ENCODE peak calls at places on chromosomes 16 and 17, in nine cellular contexts. One of them, this sample, is unnamed.

GRCh38 chr17:68383443-68384321 is 73.6 kb downstream of the WIPI1 start:
- DNase-seq in right cardiac atrium: no peak
- DNase-seq in CD8-positive, alpha-beta memory T cell: no peak
- DNase-seq in cardiac muscle cell: peak; percentile 95
- DNase-seq in Peyer's patch: no peak
- DNase-seq in pancreas: no peak
- DNase-seq in GM23248: peak; percentile 91
- DNase-seq in ascending aorta: no peak
- DNase-seq in heart left ventricle: no peak
- DNase-seq in this sample: peak; percentile 58

GRCh38 chr17:50258647-50259483 is 15.4 kb upstream of the TMEM92 start:
- DNase-seq in right cardiac atrium: no peak
- DNase-seq in CD8-positive, alpha-beta memory T cell: no peak
- DNase-seq in cardiac muscle cell: peak; percentile 52
- DNase-seq in Peyer's patch: no peak
- DNase-seq in pancreas: no peak
- DNase-seq in GM23248: peak; percentile 92
- DNase-seq in ascending aorta: no peak
- DNase-seq in heart left ventricle: no peak
- DNase-seq in this sample: peak; percentile 80

GRCh38 chr16:11742041-11742535 is 569 bp downstream of the TXNDC11 start:
- DNase-seq in right cardiac atrium: peak; percentile 81
- DNase-seq in CD8-positive, alpha-beta memory T cell: peak; percentile 15
- DNase-seq in cardiac muscle cell: no peak
- DNase-seq in Peyer's patch: peak; percentile 81
- DNase-seq in pancreas: peak; percentile 78
- DNase-seq in GM23248: no peak
- DNase-seq in ascending aorta: no peak
- DNase-seq in heart left ventricle: peak; percentile 81
- DNase-seq in this sample: peak; percentile 84

GRCh38 chr17:2081564-2081963 is 26.7 kb downstream of the HIC1 start:
- DNase-seq in right cardiac atrium: no peak
- DNase-seq in CD8-positive, alpha-beta memory T cell: no peak
- DNase-seq in cardiac muscle cell: no peak
- DNase-seq in Peyer's patch: no peak
- DNase-seq in pancreas: no peak
- DNase-seq in GM23248: peak; percentile 89
- DNase-seq in ascending aorta: no peak
- DNase-seq in heart left ventricle: no peak
- DNase-seq in this sample: no peak

GRCh38 chr17:13589658-13590057 is 12.1 kb downstream of the HS3ST3A1 start:
- DNase-seq in right cardiac atrium: no peak
- DNase-seq in CD8-positive, alpha-beta memory T cell: no peak
- DNase-seq in cardiac muscle cell: no peak
- DNase-seq in Peyer's patch: no peak
- DNase-seq in pancreas: no peak
- DNase-seq in GM23248: no peak
- DNase-seq in ascending aorta: no peak
- DNase-seq in heart left ventricle: no peak
- DNase-seq in this sample: no peak

GRCh38 chr17:38428150-38428642 is at the start of gene ARHGAP23:
- DNase-seq in right cardiac atrium: peak; percentile 90
- DNase-seq in CD8-positive, alpha-beta memory T cell: peak; percentile 24
- DNase-seq in cardiac muscle cell: peak; percentile 79
- DNase-seq in Peyer's patch: no peak
- DNase-seq in pancreas: peak; percentile 69
- DNase-seq in GM23248: peak; percentile 84
- DNase-seq in ascending aorta: no peak
- DNase-seq in heart left ventricle: peak; percentile 86
- DNase-seq in this sample: no peak

GRCh38 chr17:67520282-67520906 is 143.3 kb downstream of the PITPNC1 start:
- DNase-seq in right cardiac atrium: no peak
- DNase-seq in CD8-positive, alpha-beta memory T cell: no peak
- DNase-seq in cardiac muscle cell: peak; percentile 60
- DNase-seq in Peyer's patch: no peak
- DNase-seq in pancreas: no peak
- DNase-seq in GM23248: peak; percentile 85
- DNase-seq in ascending aorta: no peak
- DNase-seq in heart left ventricle: no peak
- DNase-seq in this sample: no peak

GRCh38 chr16:88888778-88889387 is 22.4 kb upstream of the PABPN1L start:
- DNase-seq in right cardiac atrium: peak; percentile 88
- DNase-seq in CD8-positive, alpha-beta memory T cell: no peak
- DNase-seq in cardiac muscle cell: no peak
- DNase-seq in Peyer's patch: no peak
- DNase-seq in pancreas: no peak
- DNase-seq in GM23248: peak; percentile 19
- DNase-seq in ascending aorta: no peak
- DNase-seq in heart left ventricle: peak; percentile 84
- DNase-seq in this sample: no peak

DNA sequence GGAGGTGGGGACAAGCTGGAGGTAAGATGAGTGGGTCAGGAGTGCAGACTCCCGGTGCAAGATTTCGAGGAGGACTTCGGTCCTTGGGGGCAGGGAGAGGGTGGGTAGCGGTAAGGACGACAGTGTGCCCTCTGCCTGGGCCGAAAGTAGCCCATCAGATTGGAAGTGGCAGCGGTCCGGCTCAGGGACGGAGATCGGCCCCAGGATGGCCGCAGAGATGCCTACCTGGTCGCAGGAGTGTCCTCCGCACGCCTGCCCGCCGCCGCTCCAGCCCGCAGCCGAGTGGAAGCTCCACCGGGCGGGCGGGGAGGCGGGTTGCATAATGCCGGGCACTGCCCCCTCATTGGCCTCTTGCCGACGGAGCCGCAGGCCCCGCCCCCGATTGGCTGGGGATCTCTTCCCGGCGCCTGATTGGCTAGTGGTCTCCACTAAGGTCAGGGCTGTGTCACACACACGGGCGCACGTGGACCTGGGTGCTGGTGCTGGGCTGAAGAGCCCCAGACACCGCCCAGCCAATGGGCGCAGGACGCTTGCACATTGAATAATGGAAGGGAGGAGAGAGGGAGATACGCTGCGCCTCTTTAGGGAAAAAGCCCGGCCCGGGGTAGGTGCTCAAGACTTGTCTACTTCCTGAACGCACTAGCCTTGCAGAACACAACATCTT is at the start of gene PER1:
- DNase-seq in right cardiac atrium: peak; percentile 99
- DNase-seq in CD8-positive, alpha-beta memory T cell: peak; percentile 78
- DNase-seq in cardiac muscle cell: peak; percentile 98
- DNase-seq in Peyer's patch: peak; percentile 97
- DNase-seq in pancreas: peak; percentile 96
- DNase-seq in GM23248: peak; percentile 98
- DNase-seq in ascending aorta: peak; percentile 91
- DNase-seq in heart left ventricle: peak; percentile 99
- DNase-seq in this sample: peak; percentile 98
- H3K27me3 ChIP-seq in right cardiac atrium: no peaks in the 10 kb centered on the region
- H3K27me3 ChIP-seq in CD8-positive, alpha-beta memory T cell: no peaks in the 10 kb centered on the region
- H3K27me3 ChIP-seq in cardiac muscle cell: no peaks in the 10 kb centered on the region
- H3K27me3 ChIP-seq in Peyer's patch: no peaks in the 10 kb centered on the region
- H3K27me3 ChIP-seq in pancreas: no peaks in the 10 kb centered on the region
- H3K27me3 ChIP-seq in GM23248: no peaks in the 10 kb centered on the region
- H3K27me3 ChIP-seq in ascending aorta: no peaks in the 10 kb centered on the region
- H3K27me3 ChIP-seq in heart left ventricle: no peaks in the 10 kb centered on the region
- H3K27me3 ChIP-seq in this sample: no peaks in the 10 kb centered on the region

GRCh38 chr17:65048441-65048840 is 8.1 kb downstream of the GNA13 start:
- DNase-seq in right cardiac atrium: no peak
- DNase-seq in CD8-positive, alpha-beta memory T cell: no peak
- DNase-seq in cardiac muscle cell: no peak
- DNase-seq in Peyer's patch: no peak
- DNase-seq in pancreas: no peak
- DNase-seq in GM23248: no peak
- DNase-seq in ascending aorta: no peak
- DNase-seq in heart left ventricle: no peak
- DNase-seq in this sample: no peak

GRCh38 chr17:65051922-65052321 is 4.6 kb downstream of the GNA13 start:
- DNase-seq in right cardiac atrium: no peak
- DNase-seq in CD8-positive, alpha-beta memory T cell: no peak
- DNase-seq in cardiac muscle cell: no peak
- DNase-seq in Peyer's patch: no peak
- DNase-seq in pancreas: no peak
- DNase-seq in GM23248: no peak
- DNase-seq in ascending aorta: no peak
- DNase-seq in heart left ventricle: no peak
- DNase-seq in this sample: no peak

GRCh38 chr17:65052585-65052984 is 4.0 kb downstream of the GNA13 start:
- DNase-seq in right cardiac atrium: no peak
- DNase-seq in CD8-positive, alpha-beta memory T cell: no peak
- DNase-seq in cardiac muscle cell: no peak
- DNase-seq in Peyer's patch: no peak
- DNase-seq in pancreas: no peak
- DNase-seq in GM23248: no peak
- DNase-seq in ascending aorta: no peak
- DNase-seq in heart left ventricle: no peak
- DNase-seq in this sample: no peak

GRCh38 chr17:65049085-65049756 is 7.3 kb downstream of the GNA13 start:
- DNase-seq in right cardiac atrium: no peak
- DNase-seq in CD8-positive, alpha-beta memory T cell: no peak
- DNase-seq in cardiac muscle cell: no peak
- DNase-seq in Peyer's patch: no peak
- DNase-seq in pancreas: no peak
- DNase-seq in GM23248: no peak
- DNase-seq in ascending aorta: no peak
- DNase-seq in heart left ventricle: no peak
- DNase-seq in this sample: no peak

DNA sequence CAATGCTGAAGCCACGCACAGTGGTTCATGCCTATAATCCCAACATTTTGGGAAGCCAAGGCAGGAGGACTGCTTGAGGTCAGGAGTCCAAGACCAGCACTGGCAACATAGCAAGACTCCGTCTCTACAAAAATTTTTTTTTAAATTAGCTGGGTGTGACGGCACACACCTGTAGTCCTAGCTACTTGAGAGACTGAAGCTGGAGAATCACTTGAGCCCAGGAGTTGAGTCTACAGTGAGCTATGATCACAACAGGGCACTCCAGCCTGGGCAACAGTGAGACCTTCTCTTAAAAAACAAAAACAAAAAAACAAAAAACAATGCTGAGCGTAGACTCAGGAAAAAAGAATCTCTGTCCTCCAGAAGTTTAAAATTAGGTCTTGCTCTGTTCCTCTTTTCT is 6.1 kb downstream of the GNA13 start:
- DNase-seq in right cardiac atrium: no peak
- DNase-seq in CD8-positive, alpha-beta memory T cell: no peak
- DNase-seq in cardiac muscle cell: no peak
- DNase-seq in Peyer's patch: no peak
- DNase-seq in pancreas: no peak
- DNase-seq in GM23248: no peak
- DNase-seq in ascending aorta: no peak
- DNase-seq in heart left ventricle: no peak
- DNase-seq in this sample: no peak
- H3K4me1 ChIP-seq in right cardiac atrium: peaks cover 5% of the 10 kb centered on the region
- H3K4me1 ChIP-seq in CD8-positive, alpha-beta memory T cell: peaks cover 54% of the 10 kb centered on the region
- H3K4me1 ChIP-seq in cardiac muscle cell: peaks cover 11% of the 10 kb centered on the region
- H3K4me1 ChIP-seq in Peyer's patch: peaks cover 22% of the 10 kb centered on the region
- H3K4me1 ChIP-seq in pancreas: peaks cover 11% of the 10 kb centered on the region
- H3K4me1 ChIP-seq in GM23248: peaks cover 12% of the 10 kb centered on the region
- H3K4me1 ChIP-seq in ascending aorta: peaks cover 6% of the 10 kb centered on the region
- H3K4me1 ChIP-seq in heart left ventricle: peaks cover 20% of the 10 kb centered on the region
- H3K4me1 ChIP-seq in this sample: peaks cover 75% of the 10 kb centered on the region

GRCh38 chr17:4597975-4598374 is 13.6 kb downstream of the SMTNL2 start:
- DNase-seq in right cardiac atrium: peak; percentile 70
- DNase-seq in CD8-positive, alpha-beta memory T cell: no peak
- DNase-seq in cardiac muscle cell: no peak
- DNase-seq in Peyer's patch: no peak
- DNase-seq in pancreas: no peak
- DNase-seq in GM23248: no peak
- DNase-seq in ascending aorta: no peak
- DNase-seq in heart left ventricle: peak; percentile 69
- DNase-seq in this sample: no peak
- H3K4me3 ChIP-seq in right cardiac atrium: no peak overlapping the region
- H3K4me3 ChIP-seq in CD8-positive, alpha-beta memory T cell: no peak overlapping the region
- H3K4me3 ChIP-seq in cardiac muscle cell: no peak overlapping the region
- H3K4me3 ChIP-seq in Peyer's patch: no peak overlapping the region
- H3K4me3 ChIP-seq in pancreas: no peak overlapping the region
- H3K4me3 ChIP-seq in GM23248: no peak overlapping the region
- H3K4me3 ChIP-seq in ascending aorta: no peak overlapping the region
- H3K4me3 ChIP-seq in heart left ventricle: no peak overlapping the region
- H3K4me3 ChIP-seq in this sample: no peak overlapping the region

GRCh38 chr17:32931686-32932085 is 3.7 kb downstream of the TMEM98 start:
- DNase-seq in right cardiac atrium: no peak
- DNase-seq in CD8-positive, alpha-beta memory T cell: no peak
- DNase-seq in cardiac muscle cell: no peak
- DNase-seq in Peyer's patch: no peak
- DNase-seq in pancreas: no peak
- DNase-seq in GM23248: peak; percentile 39
- DNase-seq in ascending aorta: no peak
- DNase-seq in heart left ventricle: no peak
- DNase-seq in this sample: no peak

GRCh38 chr17:32933881-32934280 is 5.9 kb downstream of the TMEM98 start:
- DNase-seq in right cardiac atrium: no peak
- DNase-seq in CD8-positive, alpha-beta memory T cell: no peak
- DNase-seq in cardiac muscle cell: no peak
- DNase-seq in Peyer's patch: no peak
- DNase-seq in pancreas: no peak
- DNase-seq in GM23248: peak; percentile 11
- DNase-seq in ascending aorta: no peak
- DNase-seq in heart left ventricle: no peak
- DNase-seq in this sample: no peak

GRCh38 chr17:32936894-32937500 is 9.0 kb downstream of the TMEM98 start:
- DNase-seq in right cardiac atrium: peak; percentile 85
- DNase-seq in CD8-positive, alpha-beta memory T cell: peak; percentile 42
- DNase-seq in cardiac muscle cell: peak; percentile 92
- DNase-seq in Peyer's patch: peak; percentile 77
- DNase-seq in pancreas: peak; percentile 84
- DNase-seq in GM23248: peak; percentile 75
- DNase-seq in ascending aorta: no peak
- DNase-seq in heart left ventricle: peak; percentile 74
- DNase-seq in this sample: no peak

GRCh38 chr17:32940706-32941390 is 12.9 kb downstream of the TMEM98 start:
- DNase-seq in right cardiac atrium: no peak
- DNase-seq in CD8-positive, alpha-beta memory T cell: no peak
- DNase-seq in cardiac muscle cell: no peak
- DNase-seq in Peyer's patch: no peak
- DNase-seq in pancreas: no peak
- DNase-seq in GM23248: no peak
- DNase-seq in ascending aorta: no peak
- DNase-seq in heart left ventricle: no peak
- DNase-seq in this sample: no peak

DNA sequence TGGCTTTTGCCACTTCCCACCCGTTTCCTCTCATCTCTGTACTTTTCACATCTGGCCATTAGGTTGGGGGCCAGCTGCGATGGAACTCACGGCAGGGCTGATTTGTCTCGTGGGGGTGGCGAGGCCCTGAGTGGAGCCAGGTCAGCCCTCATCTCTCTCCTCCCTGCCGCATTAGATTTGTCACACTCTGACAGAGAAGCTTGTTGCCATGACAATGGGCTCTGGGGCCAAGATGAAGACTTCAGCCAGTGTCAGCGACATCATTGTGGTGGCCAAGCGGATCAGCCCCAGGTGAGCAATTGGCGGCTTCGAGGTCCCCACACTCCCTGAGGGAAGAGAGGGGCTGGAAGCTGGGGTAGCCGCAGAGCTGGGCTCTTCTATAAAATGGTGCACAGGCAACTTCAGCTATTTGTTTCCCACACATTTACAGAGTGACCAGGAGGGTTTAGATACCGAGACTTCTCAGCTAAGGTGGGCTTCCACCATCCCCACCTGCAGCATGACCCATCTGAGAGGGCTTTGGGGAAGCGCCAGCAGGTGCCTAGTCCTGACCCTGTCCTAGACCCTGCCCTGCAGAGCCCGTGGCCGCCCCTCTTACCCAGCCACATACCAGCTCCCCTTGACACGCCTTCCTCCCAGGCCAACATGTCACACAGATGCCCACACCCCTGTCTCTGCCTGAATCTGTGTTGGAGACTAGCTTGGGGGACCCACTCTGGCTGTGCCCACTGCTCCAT is 8.4 kb downstream of the TMEM98 start:
- DNase-seq in right cardiac atrium: peak; percentile 58
- DNase-seq in CD8-positive, alpha-beta memory T cell: no peak
- DNase-seq in cardiac muscle cell: no peak
- DNase-seq in Peyer's patch: no peak
- DNase-seq in pancreas: peak; percentile 47
- DNase-seq in GM23248: no peak
- DNase-seq in ascending aorta: no peak
- DNase-seq in heart left ventricle: no peak
- DNase-seq in this sample: no peak
- H3K27me3 ChIP-seq in right cardiac atrium: no peaks in the 10 kb centered on the region
- H3K27me3 ChIP-seq in CD8-positive, alpha-beta memory T cell: peaks cover 1% of the 10 kb centered on the region
- H3K27me3 ChIP-seq in cardiac muscle cell: no peaks in the 10 kb centered on the region
- H3K27me3 ChIP-seq in Peyer's patch: no peaks in the 10 kb centered on the region
- H3K27me3 ChIP-seq in pancreas: no peaks in the 10 kb centered on the region
- H3K27me3 ChIP-seq in GM23248: no peaks in the 10 kb centered on the region
- H3K27me3 ChIP-seq in ascending aorta: no peaks in the 10 kb centered on the region
- H3K27me3 ChIP-seq in heart left ventricle: no peaks in the 10 kb centered on the region
- H3K27me3 ChIP-seq in this sample: no peaks in the 10 kb centered on the region

This sample was measured in suprapubic skin.